ENCODE peak calls at places on chromosomes 1 and 21, in eight cellular contexts. X is nucleus accumbens; P is right lobe of liver; M is WTC11; V is effector memory CD4-positive, alpha-beta T cell; S is hepatic stellate cell; R is HT1080; Q is NCI-H1105. J is an unnamed sample.
A peak's percentile ranks its signal among the peaks of the same experiment; 100 is the strongest.

GRCh38 chr1:46530311-46530710 is 21.1 kb downstream of the KNCN start:
- DNase-seq in X (no peak), P (no peak), M (no peak), V (no peak), S (no peak), R (no peak), Q (no peak), J (no peak)

GRCh38 chr1:53442297-53442696 is 16.9 kb upstream of the DMRTB1 start:
- DNase-seq in X (no peak), P (no peak), M (no peak), V (no peak), S (no peak), R (peak; percentile 63), Q (no peak), J (peak; percentile 66)

GRCh38 chr1:67264152-67264551 is 43.5 kb upstream of the IL12RB2 start:
- DNase-seq in X (no peak), P (no peak), M (no peak), V (no peak), S (no peak), R (no peak), Q (peak; percentile 47), J (no peak)

GRCh38 chr1:146007048-146007784 is 10.8 kb upstream of the TXNIP start:
- DNase-seq in X (no peak), P (no peak), M (no peak), V (peak; percentile 27), S (peak; percentile 64), R (peak; percentile 64), Q (peak; percentile 71), J (peak; percentile 85)

GRCh38 chr1:183304466-183305122 is 113.6 kb downstream of the NMNAT2 start:
- DNase-seq in X (no peak), P (no peak), M (no peak), V (no peak), S (no peak), R (no peak), Q (peak; percentile 59), J (no peak)

GRCh38 chr21:46334351-46335140 is 10.6 kb downstream of the PCNT start:
- DNase-seq in X (no peak), P (no peak), M (no peak), V (no peak), S (no peak), R (no peak), Q (no peak), J (no peak)

GRCh38 chr1:203316626-203317093 is 11.3 kb downstream of the BTG2 start:
- DNase-seq in X (no peak), P (no peak), M (no peak), V (no peak), S (no peak), R (no peak), Q (no peak), J (no peak)

GRCh38 chr1:231666220-231666956 is 39.8 kb downstream of the DISC1 start:
- DNase-seq in X (no peak), P (no peak), M (no peak), V (no peak), S (no peak), R (no peak), Q (no peak), J (no peak)

GRCh38 chr1:14039894-14040430 is 340.0 kb downstream of the PRDM2 start:
- DNase-seq in X (no peak), P (no peak), M (no peak), V (no peak), S (no peak), R (no peak), Q (no peak), J (no peak)

GRCh38 chr1:37602750-37603694 is 7.3 kb upstream of the GNL2 start:
- DNase-seq in X (peak; percentile 2), P (no peak), M (peak; percentile 43), V (peak; percentile 6), S (peak; percentile 47), R (no peak), Q (peak; percentile 32), J (peak; percentile 59)

GRCh38 chr1:3544050-3544977 is 67.0 kb downstream of the MEGF6 start:
- DNase-seq in X (no peak), P (no peak), M (no peak), V (no peak), S (no peak), R (no peak), Q (no peak), J (no peak)

GRCh38 chr1:39250460-39251240 is 46.2 kb downstream of the MACF1 start:
- DNase-seq in X (no peak), P (no peak), M (no peak), V (no peak), S (no peak), R (no peak), Q (no peak), J (peak; percentile 66)

GRCh38 chr1:228039504-228039903 is 32.7 kb downstream of the WNT3A start:
- DNase-seq in X (no peak), P (no peak), M (no peak), V (no peak), S (no peak), R (no peak), Q (no peak), J (no peak)

GRCh38 chr1:90558126-90558525 is 159.0 kb downstream of the BARHL2 start:
- DNase-seq in X (no peak), P (no peak), M (no peak), V (no peak), S (no peak), R (no peak), Q (no peak), J (no peak)